ENCODE peak calls at places on chromosomes 1 and 21, in eight cellular contexts. H is AG09319; D is activated CD8-positive, alpha-beta T cell treated with anti-CD3 and anti-CD28 coated beads for 36 hours; W is endothelial cell of umbilical vein; G is psoas muscle; E is thyroid gland; K is progenitor cell of endocrine pancreas; Y is breast epithelium. Q is an unnamed sample.

GRCh38 chr1:240831922-240832321 is 220.0 kb upstream of the GREM2 start:
- DNase-seq in D (no peak), E (no peak), G (no peak), W (peak), K (no peak), H (no peak), Y (no peak), Q (no peak)

GRCh38 chr1:113048064-113048463 is 24.9 kb upstream of the LRIG2 start:
- DNase-seq in E (no peak), G (no peak), K (no peak), W (no peak), D (no peak), H (no peak), Y (no peak), Q (no peak)

GRCh38 chr1:112727716-112728115 is 12.6 kb upstream of the PPM1J start:
- DNase-seq in W (no peak), H (no peak), D (no peak), E (no peak), Y (no peak), K (no peak), G (no peak), Q (no peak)

GRCh38 chr1:36351222-36351977 is 28.0 kb upstream of the EVA1B start:
- DNase-seq in E (peak), W (peak), K (no peak), D (no peak), H (peak), G (no peak), Y (no peak), Q (peak)

GRCh38 chr1:196466656-196467055 is 141.6 kb downstream of the KCNT2 start:
- DNase-seq in W (no peak), Y (no peak), K (no peak), E (no peak), H (no peak), G (no peak), D (no peak), Q (no peak)

GRCh38 chr1:16006010-16006409 is 2.0 kb downstream of the SRARP start:
- DNase-seq in K (no peak), G (peak), Y (no peak), W (no peak), H (no peak), E (no peak), D (no peak), Q (no peak)

GRCh38 chr1:197595244-197595904 is 179.9 kb downstream of the DENND1B start:
- DNase-seq in D (no peak), K (no peak), G (no peak), E (no peak), W (no peak), H (no peak), Y (no peak), Q (no peak)

GRCh38 chr1:53478186-53478585 is 19.0 kb downstream of the DMRTB1 start:
- DNase-seq in G (no peak), W (no peak), Y (no peak), D (no peak), H (no peak), E (no peak), K (no peak), Q (no peak)

GRCh38 chr1:37720231-37721130 is 28.2 kb downstream of the CDCA8 start:
- DNase-seq in G (no peak), Y (no peak), W (no peak), E (no peak), K (no peak), H (no peak), D (no peak), Q (no peak)

GRCh38 chr1:153510984-153511410 is 24.8 kb downstream of the S100A6 start:
- DNase-seq in E (peak), W (peak), K (peak), G (peak), D (peak), H (no peak), Y (peak), Q (peak)

GRCh38 chr1:113891631-113892220 is 4.3 kb upstream of the BCL2L15 start:
- DNase-seq in D (no peak), G (no peak), W (no peak), K (no peak), E (no peak), H (no peak), Y (no peak), Q (no peak)

GRCh38 chr1:84693009-84693408 is 2.7 kb upstream of the SSX2IP start:
- DNase-seq in W (no peak), D (no peak), G (no peak), H (no peak), Y (no peak), E (no peak), K (no peak), Q (no peak)

GRCh38 chr1:202154766-202155477 is 5.5 kb downstream of the PTPN7 start:
- DNase-seq in G (no peak), K (peak), D (peak), E (peak), W (peak), Y (no peak), H (peak), Q (peak)

GRCh38 chr1:6471086-6471841 is 5.3 kb upstream of the TNFRSF25 start:
- DNase-seq in H (no peak), G (no peak), W (no peak), K (no peak), Y (no peak), E (no peak), D (no peak), Q (no peak)

GRCh38 chr1:235158680-235159079 is 2.4 kb downstream of the RBM34 start:
- DNase-seq in W (no peak), E (no peak), K (no peak), D (no peak), G (no peak), H (no peak), Y (no peak), Q (no peak)

GRCh38 chr1:57839488-57839887 is 415.6 kb upstream of the DAB1 start:
- DNase-seq in K (no peak), D (no peak), G (no peak), Y (no peak), H (no peak), W (no peak), E (no peak), Q (no peak)

GRCh38 chr1:33273402-33273801 is 17.1 kb downstream of the ZNF362 start:
- DNase-seq in Y (no peak), E (no peak), H (no peak), D (no peak), G (no peak), K (no peak), W (no peak), Q (no peak)

GRCh38 chr1:17930635-17931034 is 175.5 kb downstream of the ACTL8 start:
- DNase-seq in W (no peak), G (no peak), H (no peak), E (no peak), D (no peak), K (no peak), Y (no peak), Q (no peak)

GRCh38 chr1:172449585-172450523 is 6.0 kb upstream of the PIGC start:
- DNase-seq in D (peak), K (peak), W (peak), G (peak), H (no peak), Y (no peak), E (peak), Q (peak)

DNA sequence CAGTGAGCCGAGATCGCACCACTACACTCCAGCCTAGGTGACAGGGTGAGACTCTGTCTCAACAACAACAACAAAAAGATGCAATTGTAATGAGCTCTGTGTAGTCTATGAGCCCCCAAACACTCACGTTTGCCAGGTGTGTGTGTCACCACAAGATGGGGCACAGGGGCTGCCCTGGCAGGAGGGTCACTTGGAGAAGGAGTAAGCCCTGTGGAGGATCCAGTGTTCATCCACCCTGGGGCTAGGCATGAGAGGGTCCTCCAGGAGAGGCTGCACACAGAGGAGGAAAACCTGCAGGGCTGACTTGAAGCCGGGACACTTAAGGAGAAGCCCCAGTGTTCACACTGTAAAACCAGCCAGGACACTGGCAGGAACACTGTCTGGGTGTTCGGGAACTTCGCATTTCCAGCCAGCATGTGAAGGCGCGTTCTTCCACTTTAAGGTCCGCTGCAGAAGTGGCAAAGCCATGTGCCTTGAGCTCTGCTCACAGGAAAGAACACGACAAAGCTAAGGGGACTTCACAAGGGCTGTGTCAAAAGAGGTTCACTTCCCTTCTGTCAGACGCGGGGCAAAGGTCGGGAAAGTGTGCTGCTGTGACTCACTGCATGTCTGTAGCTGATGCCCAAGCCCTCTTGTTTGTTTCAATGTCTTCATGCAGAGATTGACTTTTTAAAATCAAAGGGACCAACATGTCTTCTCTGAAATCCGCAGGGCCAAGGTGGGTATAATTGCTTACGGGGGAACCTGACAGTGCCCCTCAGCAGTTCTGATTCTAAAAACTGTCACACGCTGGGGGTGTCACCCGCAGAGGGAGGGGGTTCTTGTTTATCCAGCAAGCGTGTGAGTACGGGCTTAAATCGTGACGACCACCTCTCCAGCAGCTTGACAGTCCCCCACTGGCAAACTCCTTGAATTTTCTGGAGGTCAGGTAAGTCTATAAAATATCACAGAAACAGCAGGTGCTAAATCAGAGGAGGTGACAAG is 102.8 kb downstream of the RIPK4 start:
- DNase-seq in G (no peak), W (peak), E (no peak), H (no peak), K (no peak), Y (no peak), D (peak), Q (no peak)
- TF ChIP-seq CTCF in G (no peak), W (no peak), E (no peak), H (no peak), K (peak), Y (no peak), D (no peak), Q (no peak)

DNA sequence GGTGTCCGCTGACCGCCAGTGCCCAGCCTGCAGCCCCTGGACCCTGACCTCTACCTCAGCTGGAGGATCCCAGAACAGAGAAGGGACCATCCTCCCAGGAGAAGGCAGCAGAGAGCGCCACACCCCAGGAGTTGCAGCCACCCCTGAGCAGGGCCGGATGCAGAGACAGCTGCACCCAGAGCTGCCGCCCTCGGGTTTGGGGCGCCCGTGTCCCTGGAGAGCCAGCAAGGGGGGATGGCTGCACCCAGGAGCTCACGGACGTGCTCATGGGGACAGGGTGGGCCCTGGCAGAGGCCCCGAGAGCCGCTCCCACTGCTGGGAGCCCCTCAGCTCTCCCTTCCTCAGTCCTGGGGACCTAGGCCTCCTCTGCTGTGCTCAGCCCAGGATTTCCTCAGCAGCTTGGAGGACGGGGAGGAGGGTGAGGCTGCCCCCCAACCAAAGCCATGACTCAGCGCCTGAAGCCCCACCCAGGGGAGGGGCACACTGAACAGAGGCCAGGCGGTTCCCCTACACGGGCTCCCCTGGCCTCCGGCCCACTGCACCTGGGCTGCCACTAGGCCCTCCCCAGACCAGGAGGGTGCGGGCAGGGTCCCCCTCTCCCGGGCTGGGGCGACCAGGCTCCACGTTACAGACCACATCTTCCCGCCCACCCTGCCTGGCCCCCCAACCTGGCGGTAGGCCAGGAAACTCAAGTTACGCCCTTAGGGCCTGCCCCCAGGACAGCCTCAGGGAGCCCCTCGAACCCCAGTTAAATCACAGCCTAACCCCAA is 2.2 kb downstream of the ACAP3 start:
- DNase-seq in Y (no peak), K (no peak), W (peak), G (peak), D (peak), E (peak), H (peak), Q (no peak)
- TF ChIP-seq CTCF in Y (no peak), K (no peak), W (no peak), G (no peak), D (no peak), E (no peak), H (no peak), Q (no peak)

GRCh38 chr1:116357487-116357886 is 15.6 kb upstream of the ATP1A1 start:
- DNase-seq in G (no peak), E (no peak), H (no peak), D (no peak), Y (no peak), W (peak), K (no peak), Q (no peak)

GRCh38 chr1:116356067-116356466 is 17.0 kb upstream of the ATP1A1 start:
- DNase-seq in K (no peak), Y (no peak), D (no peak), E (no peak), W (no peak), G (no peak), H (no peak), Q (no peak)

GRCh38 chr1:116359060-116359830 is 13.8 kb upstream of the ATP1A1 start:
- DNase-seq in H (no peak), W (peak), D (no peak), K (no peak), Y (no peak), E (no peak), G (no peak), Q (no peak)

GRCh38 chr1:116359871-116360270 is 13.2 kb upstream of the ATP1A1 start:
- DNase-seq in Y (no peak), W (no peak), K (no peak), G (no peak), H (no peak), D (no peak), E (no peak), Q (no peak)

GRCh38 chr1:116356673-116357072 is 16.4 kb upstream of the ATP1A1 start:
- DNase-seq in G (no peak), Y (no peak), W (peak), D (no peak), E (no peak), K (no peak), H (no peak), Q (no peak)
- TF ChIP-seq CTCF in G (no peak), Y (no peak), W (no peak), D (no peak), E (no peak), K (no peak), H (no peak), Q (no peak)

GRCh38 chr21:29338256-29338655 is 39.5 kb downstream of the BACH1 start:
- DNase-seq in G (no peak), D (no peak), H (no peak), K (no peak), Y (no peak), E (no peak), W (no peak), Q (no peak)

GRCh38 chr21:29333355-29333746 is 34.6 kb downstream of the BACH1 start:
- DNase-seq in E (no peak), W (no peak), K (no peak), D (no peak), G (no peak), H (no peak), Y (no peak), Q (no peak)

GRCh38 chr21:29332461-29333354 is 34.0 kb downstream of the BACH1 start:
- DNase-seq in H (no peak), D (no peak), G (no peak), E (peak), Y (no peak), W (peak), K (no peak), Q (no peak)

GRCh38 chr21:29334717-29335428 is 36.2 kb downstream of the BACH1 start:
- DNase-seq in D (no peak), H (no peak), G (no peak), W (no peak), Y (no peak), E (no peak), K (no peak), Q (no peak)

GRCh38 chr21:29335720-29336119 is 37.0 kb downstream of the BACH1 start:
- DNase-seq in W (no peak), D (no peak), H (no peak), Y (no peak), E (no peak), K (no peak), G (no peak), Q (no peak)
- TF ChIP-seq CTCF in W (no peak), D (no peak), H (no peak), Y (no peak), E (no peak), K (no peak), G (peak), Q (no peak)

GRCh38 chr1:21701401-21701800 is 32.2 kb upstream of the RAP1GAP start:
- DNase-seq in W (no peak), D (no peak), E (no peak), H (no peak), G (no peak), Y (no peak), K (no peak), Q (no peak)

GRCh38 chr1:21704055-21704660 is 35.0 kb upstream of the RAP1GAP start:
- DNase-seq in D (no peak), K (no peak), E (no peak), W (no peak), Y (no peak), G (no peak), H (no peak), Q (no peak)

GRCh38 chr1:21705303-21705980 is 36.3 kb upstream of the RAP1GAP start:
- DNase-seq in D (no peak), H (no peak), Y (no peak), W (no peak), G (no peak), E (no peak), K (no peak), Q (peak)

GRCh38 chr1:21702780-21703179 is 33.6 kb upstream of the RAP1GAP start:
- DNase-seq in W (peak), E (no peak), Y (no peak), D (no peak), H (no peak), G (no peak), K (no peak), Q (no peak)

DNA sequence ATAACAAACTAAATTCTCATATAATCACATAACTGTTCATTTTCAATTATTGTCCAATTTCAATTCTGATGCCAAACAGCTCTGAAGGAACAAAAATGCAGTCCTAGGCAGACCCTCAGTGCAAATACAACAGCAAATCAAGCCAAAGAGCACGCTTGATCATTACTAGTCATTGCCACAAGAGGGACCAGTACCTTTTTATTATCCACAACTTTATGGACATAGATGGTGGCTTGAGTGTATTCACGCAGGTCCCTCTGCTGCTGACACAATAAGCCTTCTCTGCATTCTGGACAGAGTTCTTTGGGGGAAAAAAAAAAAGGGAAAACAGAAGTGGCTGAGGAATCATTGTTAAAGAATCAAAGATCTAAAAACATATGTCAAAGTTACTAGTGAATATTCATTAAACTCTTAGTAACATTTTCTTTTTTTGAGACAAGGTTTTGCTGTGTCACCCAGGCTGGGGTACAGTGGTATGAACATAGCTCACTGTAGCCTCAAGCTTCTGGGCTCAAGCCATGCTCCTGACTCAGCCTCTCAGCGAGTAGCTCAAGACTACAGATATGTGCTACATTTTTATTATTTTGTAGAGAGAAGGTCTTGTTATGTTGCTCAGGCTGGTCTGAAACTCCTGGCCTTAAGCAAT is 34.3 kb upstream of the RAP1GAP start:
- DNase-seq in E (no peak), G (no peak), W (peak), H (peak), D (no peak), Y (no peak), K (no peak), Q (no peak)
- TF ChIP-seq CTCF in E (no peak), G (peak), W (peak), H (peak), D (peak), Y (no peak), K (peak), Q (peak)

GRCh38 chr1:40862008-40862863 is at the start of gene CITED4:
- DNase-seq in Y (peak), D (peak), H (peak), E (peak), G (peak), W (peak), K (peak), Q (peak)
- TF ChIP-seq CTCF in Y (peak), D (no peak), H (no peak), E (no peak), G (peak), W (no peak), K (peak), Q (no peak)

DNA sequence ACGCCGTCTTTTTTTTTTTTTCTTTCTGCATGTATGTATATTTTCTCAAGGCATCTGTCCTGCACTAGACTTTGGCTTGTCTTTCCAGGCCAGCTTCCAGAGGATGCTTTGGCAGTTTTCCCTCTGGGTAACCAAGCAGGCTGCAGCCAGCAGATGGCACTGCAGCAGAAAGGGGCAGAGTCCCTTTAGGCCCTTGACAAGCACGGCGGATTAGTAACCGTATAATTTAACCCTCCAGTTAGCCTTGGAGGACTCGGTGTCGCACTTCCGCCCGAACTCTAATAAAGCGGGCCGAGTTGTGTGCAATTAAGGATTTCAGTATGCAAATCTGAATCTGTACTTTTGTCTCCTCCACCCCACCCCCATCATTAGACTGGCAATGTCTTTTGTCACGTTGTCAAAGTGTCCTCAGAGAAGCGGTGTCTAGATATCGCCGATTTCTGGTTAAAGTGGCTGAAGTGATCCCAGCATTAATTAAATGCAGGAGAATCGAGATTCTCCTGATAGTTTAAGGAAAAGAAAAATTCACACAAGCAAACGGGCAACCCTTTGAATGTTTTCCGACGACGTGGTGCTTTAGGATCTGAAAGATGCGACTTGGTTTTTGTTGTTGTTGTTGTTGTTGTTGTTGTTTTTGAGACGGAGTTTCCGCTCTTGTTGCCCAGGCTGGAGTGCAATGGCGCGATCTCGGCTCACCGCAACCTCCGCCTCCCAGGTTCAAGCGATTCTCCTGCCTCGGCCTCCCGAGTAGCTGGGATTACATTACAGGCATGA is 1.1 kb upstream of the TMEM167B start:
- DNase-seq in K (no peak), Y (peak), D (peak), E (peak), H (no peak), G (peak), W (peak), Q (peak)
- TF ChIP-seq CTCF in K (peak), Y (peak), D (peak), E (no peak), H (peak), G (peak), W (peak), Q (peak)

Q was measured in neural crest cell.